ENCODE peak calls at places on chromosomes 16 and 17, in seven cellular contexts. J is breast epithelium, Y is Caco-2, F is transverse colon, T is tibial nerve, S is AG04450, I is endothelial cell of umbilical vein. C is an unnamed sample.

GRCh38 chr16:53048139-53048915 is 4.4 kb downstream of the CHD9NB start:
- DNase-seq in T (no peak), S (no peak), Y (peak; percentile 54), J (no peak), F (peak; percentile 53), I (no peak), C (no peak)

GRCh38 chr17:63171428-63172205 is 205.6 kb downstream of the TANC2 start:
- DNase-seq in J (no peak), I (peak; percentile 61), T (no peak), S (no peak), F (no peak), Y (no peak), C (no peak)

GRCh38 chr17:38748329-38749221 is at the start of gene PCGF2:
- DNase-seq in Y (peak; percentile 96), S (peak; percentile 69), F (peak; percentile 88), I (peak; percentile 83), T (peak; percentile 99), J (peak; percentile 91), C (peak; percentile 91)

GRCh38 chr17:7932483-7932891 is 481 bp downstream of the CNTROB start:
- DNase-seq in T (peak; percentile 22), J (no peak), F (peak; percentile 43), S (no peak), I (peak; percentile 48), Y (no peak), C (no peak)

GRCh38 chr17:14346801-14347200 is 45.9 kb downstream of the HS3ST3B1 start:
- DNase-seq in S (no peak), J (no peak), I (no peak), T (no peak), Y (no peak), F (no peak), C (no peak)

GRCh38 chr17:45640141-45640850 is 143.8 kb upstream of the CRHR1 start:
- DNase-seq in I (peak; percentile 75), J (peak; percentile 68), F (peak; percentile 68), S (peak; percentile 43), Y (peak; percentile 82), T (peak; percentile 60), C (peak; percentile 83)

GRCh38 chr16:75653926-75654325 is 6.4 kb downstream of the TERF2IP start:
- DNase-seq in J (no peak), Y (no peak), F (no peak), S (peak; percentile 11), I (no peak), T (no peak), C (no peak)

GRCh38 chr17:22411185-22411784 is 719.0 kb downstream of the KCNJ18 start:
- DNase-seq in T (no peak), J (no peak), F (no peak), S (no peak), Y (no peak), I (no peak), C (no peak)

GRCh38 chr16:21628196-21628726 is 24.1 kb downstream of the IGSF6 start:
- DNase-seq in S (no peak), T (no peak), J (no peak), Y (no peak), F (no peak), I (no peak), C (no peak)

GRCh38 chr16:10561425-10561824 is 19.0 kb downstream of the EMP2 start:
- DNase-seq in Y (no peak), S (no peak), T (no peak), J (no peak), F (no peak), I (no peak), C (no peak)

GRCh38 chr16:2964416-2965223 is 545 bp downstream of the KREMEN2 start:
- DNase-seq in I (no peak), S (no peak), Y (peak; percentile 93), T (no peak), F (peak; percentile 58), J (no peak), C (peak; percentile 89)

GRCh38 chr16:3457434-3458252 is 14.2 kb downstream of the NAA60 start:
- DNase-seq in Y (peak; percentile 86), S (peak; percentile 62), T (peak; percentile 67), J (peak; percentile 87), F (peak; percentile 90), I (peak; percentile 88), C (peak; percentile 96)

GRCh38 chr16:89537549-89537925 is 22.9 kb upstream of the RPL13 start:
- DNase-seq in F (no peak), J (no peak), Y (no peak), I (no peak), T (no peak), S (no peak), C (no peak)

GRCh38 chr17:43427362-43428043 is 28.7 kb downstream of the ARL4D start:
- DNase-seq in I (no peak), F (no peak), T (no peak), J (no peak), Y (no peak), S (no peak), C (no peak)

GRCh38 chr17:70053241-70054234 is 21.5 kb upstream of the KCNJ16 start:
- DNase-seq in S (no peak), F (no peak), T (peak; percentile 27), Y (no peak), I (peak; percentile 68), J (no peak), C (no peak)

GRCh38 chr16:56921571-56921970 is 10.4 kb upstream of the HERPUD1 start:
- DNase-seq in T (no peak), F (no peak), S (no peak), I (no peak), J (no peak), Y (peak; percentile 86), C (no peak)

GRCh38 chr17:62807812-62808575 is at the start of gene MARCHF10:
- DNase-seq in F (peak; percentile 16), T (no peak), I (no peak), Y (peak; percentile 48), S (no peak), J (no peak), C (no peak)

GRCh38 chr17:68509151-68510057 is 2.8 kb upstream of the PRKAR1A start:
- DNase-seq in S (no peak), I (peak; percentile 66), J (no peak), F (peak; percentile 58), Y (no peak), T (peak; percentile 33), C (no peak)

GRCh38 chr17:74513987-74514631 is 17.2 kb downstream of the CD300LB start:
- DNase-seq in F (no peak), J (peak; percentile 42), S (no peak), T (peak; percentile 61), Y (peak; percentile 65), I (peak; percentile 31), C (no peak)

GRCh38 chr16:3999890-4000325 is 116.3 kb downstream of the ADCY9 start:
- DNase-seq in T (no peak), J (no peak), F (no peak), I (no peak), Y (no peak), S (no peak), C (no peak)

GRCh38 chr17:58352843-58353719 is 1.1 kb upstream of the SUPT4H1 start:
- DNase-seq in F (peak; percentile 57), Y (no peak), T (no peak), S (no peak), J (no peak), I (peak; percentile 49), C (no peak)

GRCh38 chr17:18026408-18026776 is 12.6 kb downstream of the ATPAF2 start:
- DNase-seq in T (no peak), S (no peak), Y (no peak), F (no peak), I (peak; percentile 29), J (no peak), C (no peak)

GRCh38 chr17:31787857-31788570 is 71.0 kb downstream of the COPRS start:
- DNase-seq in I (no peak), T (no peak), J (no peak), S (peak; percentile 72), F (peak; percentile 39), Y (no peak), C (no peak)

GRCh38 chr17:7717756-7718350 is 309 bp downstream of the DNAH2 start:
- DNase-seq in T (no peak), S (no peak), Y (no peak), F (no peak), J (no peak), I (no peak), C (no peak)

GRCh38 chr16:7615565-7615964 is 282.9 kb downstream of the RBFOX1 start:
- DNase-seq in J (no peak), I (no peak), T (no peak), F (no peak), S (no peak), Y (no peak), C (no peak)
- TF ChIP-seq CTCF in J (no peak), I (no peak), T (no peak), F (no peak), S (no peak), Y (no peak), C (no peak)

GRCh38 chr16:82016268-82016667 is 5.0 kb upstream of the SDR42E1 start:
- DNase-seq in I (peak; percentile 90), T (peak; percentile 14), Y (no peak), J (no peak), S (no peak), F (no peak), C (no peak)
- TF ChIP-seq CTCF in I (peak; percentile 52), T (no peak), Y (peak; percentile 38), J (no peak), S (peak; percentile 39), F (no peak), C (peak; percentile 61)

DNA sequence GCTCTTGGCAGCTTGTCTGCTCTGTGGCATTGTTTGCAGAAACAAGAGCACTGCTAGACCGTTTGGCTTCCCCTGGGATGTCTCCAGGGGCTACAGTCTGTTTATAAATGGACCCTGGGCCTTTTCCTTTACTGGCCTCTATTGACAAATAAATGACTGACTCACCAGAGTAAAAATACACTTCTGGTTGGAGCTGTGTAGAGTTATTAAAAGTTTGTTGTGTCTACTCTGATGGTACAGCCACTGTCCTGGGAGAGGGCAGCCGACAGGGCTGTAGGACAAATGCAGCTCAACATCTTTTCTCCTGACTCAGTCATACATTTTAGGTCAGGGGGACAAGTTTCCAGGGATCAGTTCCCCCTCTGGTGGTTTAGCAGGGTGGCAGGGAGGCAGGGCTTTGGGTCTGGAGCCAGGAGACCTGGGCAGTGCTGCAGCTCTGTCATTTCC is 30.0 kb downstream of the FOXL1 start:
- DNase-seq in S (no peak), F (no peak), J (no peak), I (no peak), T (no peak), Y (no peak), C (no peak)
- TF ChIP-seq CTCF in S (peak; percentile 24), F (no peak), J (no peak), I (no peak), T (no peak), Y (no peak), C (peak; percentile 19)

DNA sequence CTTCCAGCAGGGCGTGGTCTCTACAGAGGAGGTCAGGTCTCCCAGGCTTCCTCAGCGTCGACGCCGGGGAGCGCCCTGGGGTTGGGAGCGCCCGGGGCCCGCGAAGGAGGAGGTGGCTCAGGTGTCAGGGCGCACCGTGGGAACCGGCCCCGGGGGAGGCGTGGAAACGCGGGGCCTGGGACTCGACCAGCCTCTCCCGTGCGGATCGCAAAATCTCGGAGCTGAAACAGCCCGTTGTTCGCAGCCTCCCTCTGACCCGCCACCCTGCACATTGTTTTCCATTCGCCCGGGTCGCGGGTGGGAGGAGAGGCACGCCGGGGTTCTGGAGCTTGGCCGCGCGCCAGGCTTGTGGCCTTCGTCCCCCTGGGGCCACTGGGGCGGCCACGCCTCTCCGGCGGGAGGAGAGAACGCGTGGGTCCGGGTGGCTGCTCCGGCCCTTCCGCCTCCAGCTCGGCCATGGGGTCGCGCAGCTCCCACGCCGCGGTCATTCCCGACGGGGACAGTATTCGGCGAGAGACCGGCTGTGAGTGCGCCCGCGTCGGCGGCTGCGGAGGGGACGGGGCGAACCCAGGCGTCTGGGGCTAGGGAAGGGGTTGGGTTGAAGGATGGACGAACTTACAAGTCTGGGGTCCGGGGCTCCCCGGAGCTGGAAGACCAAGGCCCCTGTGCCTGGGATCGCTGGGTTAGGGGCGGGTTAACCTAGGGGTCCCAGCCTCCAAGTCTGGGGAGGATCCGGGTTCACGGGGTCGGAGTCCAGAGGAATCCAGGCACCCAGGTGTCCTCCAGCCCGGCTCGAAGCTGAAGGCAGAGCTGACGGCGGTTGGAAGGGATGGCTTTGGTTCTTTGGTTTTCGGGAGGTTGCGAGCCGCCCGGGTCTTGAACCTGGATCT is at the start of gene CHP2:
- DNase-seq in J (peak; percentile 53), Y (no peak), F (peak; percentile 86), I (no peak), S (no peak), T (no peak), C (peak; percentile 64)
- TF ChIP-seq CTCF in J (no peak), Y (no peak), F (no peak), I (no peak), S (no peak), T (no peak), C (no peak)

C was measured in type B pancreatic cell.